ENCODE peak calls at places on chromosome 11, in four cellular contexts. B, E, H and P are unnamed samples.

GRCh38 chr11:77438487-77438886 is 35.4 kb downstream of the PAK1 start:
- DNase-seq in H (no peak), E (no peak), B (no peak), P (no peak)

GRCh38 chr11:112296044-112296443 is 35.4 kb upstream of the PLET1 start:
- DNase-seq in H (no peak), E (no peak), B (no peak), P (no peak)

GRCh38 chr11:64348611-64349387 is 8.8 kb downstream of the CCDC88B start:
- DNase-seq in E (no peak), B (no peak), H (no peak), P (no peak)

GRCh38 chr11:12083380-12083779 is 27.0 kb upstream of the MICAL2 start:
- DNase-seq in B (no peak), E (no peak), H (no peak), P (no peak)

GRCh38 chr11:111938687-111939160 is 1.6 kb downstream of the DIXDC1 start:
- DNase-seq in B (no peak), E (no peak), H (no peak), P (no peak)

GRCh38 chr11:98100689-98101088 is 920.1 kb upstream of the CNTN5 start:
- DNase-seq in H (no peak), E (no peak), B (no peak), P (no peak)

GRCh38 chr11:122306776-122307479 is 190.9 kb upstream of the BLID start:
- DNase-seq in E (no peak), B (no peak), H (no peak), P (no peak)

GRCh38 chr11:44893250-44894216 is 57.1 kb downstream of the TP53I11 start:
- DNase-seq in B (peak), H (no peak), E (no peak), P (no peak)

GRCh38 chr11:104547996-104548661 is 350.1 kb downstream of the CASP12 start:
- DNase-seq in E (no peak), H (no peak), B (no peak), P (no peak)

GRCh38 chr11:13889566-13890214 is 72.8 kb upstream of the SPON1 start:
- DNase-seq in H (no peak), B (no peak), E (no peak), P (no peak)

GRCh38 chr11:4658629-4659453 is 15.1 kb downstream of the OR51E1 start:
- DNase-seq in B (no peak), H (no peak), E (no peak), P (no peak)

GRCh38 chr11:134749040-134749586 is 337.1 kb upstream of the B3GAT1 start:
- DNase-seq in H (no peak), E (no peak), B (no peak), P (no peak)

DNA sequence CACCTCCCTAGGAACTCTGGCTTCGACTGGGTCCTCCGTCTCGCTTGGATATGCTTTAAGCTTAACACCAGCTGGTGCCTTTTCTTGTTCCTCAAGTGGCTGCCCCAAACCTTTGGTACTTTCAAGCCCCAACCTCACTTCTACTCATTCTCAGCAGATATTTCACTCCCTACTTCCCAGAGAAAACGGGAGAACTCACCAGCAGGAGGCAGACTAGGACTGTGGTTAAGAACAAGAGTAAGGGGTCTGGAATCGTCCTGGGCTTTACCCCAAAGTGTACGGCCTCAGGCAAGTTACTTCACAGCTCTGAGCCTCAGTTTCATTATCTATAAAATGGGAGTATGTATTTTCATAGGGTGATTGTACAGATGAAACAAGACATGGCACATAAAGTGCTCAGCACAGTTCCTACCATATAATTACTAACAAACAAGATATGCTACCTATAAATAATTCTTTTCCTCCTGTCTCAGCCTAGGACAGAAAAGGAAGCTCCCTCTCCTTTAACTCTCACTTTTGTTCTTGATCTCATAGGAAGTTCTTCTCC is 37.8 kb downstream of the PAMR1 start:
- DNase-seq in B (no peak), E (no peak), H (no peak), P (no peak)
- TF ChIP-seq CTCF in B (no peak), E (peak), H (peak), P (peak)

GRCh38 chr11:74225565-74225964 is 54.5 kb downstream of the PPME1 start:
- DNase-seq in H (no peak), E (no peak), B (no peak), P (no peak)

GRCh38 chr11:74221816-74222215 is 50.7 kb downstream of the PPME1 start:
- DNase-seq in H (no peak), B (no peak), E (no peak), P (no peak)

GRCh38 chr11:74232316-74232950 is 61.3 kb downstream of the PPME1 start:
- DNase-seq in E (no peak), B (no peak), H (no peak), P (no peak)

GRCh38 chr11:74226907-74227306 is 55.8 kb downstream of the PPME1 start:
- DNase-seq in B (no peak), E (no peak), H (no peak), P (no peak)
- TF ChIP-seq CTCF in B (no peak), E (no peak), H (no peak), P (no peak)

GRCh38 chr11:24760681-24761080 is 263.8 kb downstream of the LUZP2 start:
- DNase-seq in E (no peak), B (no peak), H (no peak), P (no peak)

GRCh38 chr11:24755260-24755839 is 258.5 kb downstream of the LUZP2 start:
- DNase-seq in H (no peak), B (no peak), E (no peak), P (no peak)

GRCh38 chr11:24762076-24762475 is 265.2 kb downstream of the LUZP2 start:
- DNase-seq in H (no peak), E (no peak), B (no peak), P (no peak)

GRCh38 chr11:24754406-24754805 is 257.6 kb downstream of the LUZP2 start:
- DNase-seq in H (no peak), B (no peak), E (no peak), P (no peak)

DNA sequence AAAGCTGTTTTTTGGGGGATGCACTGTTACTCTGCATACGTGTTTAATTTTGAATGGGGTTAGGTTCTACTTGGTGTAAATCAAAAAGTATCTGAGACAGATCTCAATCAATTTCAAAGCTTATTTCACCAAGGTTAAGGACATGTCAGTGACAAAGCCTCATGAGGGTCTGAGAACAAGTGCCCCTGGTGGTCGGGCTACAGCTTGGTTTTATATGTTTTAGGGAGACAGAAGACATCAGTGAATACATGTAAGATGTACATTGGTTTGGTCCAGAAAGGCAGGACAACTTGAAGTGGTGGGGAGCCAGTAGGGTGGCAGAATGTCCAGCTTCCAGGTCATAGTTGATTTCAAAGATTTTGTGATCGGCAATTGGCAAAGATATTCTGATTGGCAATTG is 262.9 kb downstream of the LUZP2 start:
- DNase-seq in E (no peak), H (no peak), B (no peak), P (no peak)
- TF ChIP-seq CTCF in E (no peak), H (no peak), B (no peak), P (no peak)

GRCh38 chr11:58070585-58070984 is 39.8 kb downstream of the OR6Q1 start:
- DNase-seq in B (no peak), E (no peak), H (no peak), P (no peak)

GRCh38 chr11:58067685-58068084 is 36.9 kb downstream of the OR6Q1 start:
- DNase-seq in E (no peak), B (no peak), H (no peak), P (no peak)

DNA sequence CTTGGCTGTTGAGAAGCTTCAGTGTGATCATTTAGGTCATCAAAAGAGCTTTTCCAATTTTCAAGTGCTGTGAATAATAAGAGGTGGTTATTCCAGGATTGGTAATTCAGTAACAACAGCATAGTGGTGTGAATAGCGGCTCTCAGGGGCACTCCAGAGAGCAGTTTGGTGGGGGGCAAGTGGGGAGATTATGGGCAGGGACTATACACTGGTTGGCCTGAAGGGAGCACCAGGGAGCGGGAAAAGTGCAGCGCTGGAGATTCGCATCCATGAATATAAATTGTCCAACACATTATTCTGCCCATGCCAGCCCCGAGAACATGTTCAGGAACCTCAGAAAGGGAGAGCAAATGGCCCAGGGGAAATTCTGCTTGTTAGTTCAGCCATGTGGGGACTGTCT is 37.9 kb downstream of the OR6Q1 start:
- DNase-seq in E (no peak), B (no peak), H (no peak), P (no peak)
- TF ChIP-seq CTCF in E (no peak), B (no peak), H (no peak), P (no peak)

DNA sequence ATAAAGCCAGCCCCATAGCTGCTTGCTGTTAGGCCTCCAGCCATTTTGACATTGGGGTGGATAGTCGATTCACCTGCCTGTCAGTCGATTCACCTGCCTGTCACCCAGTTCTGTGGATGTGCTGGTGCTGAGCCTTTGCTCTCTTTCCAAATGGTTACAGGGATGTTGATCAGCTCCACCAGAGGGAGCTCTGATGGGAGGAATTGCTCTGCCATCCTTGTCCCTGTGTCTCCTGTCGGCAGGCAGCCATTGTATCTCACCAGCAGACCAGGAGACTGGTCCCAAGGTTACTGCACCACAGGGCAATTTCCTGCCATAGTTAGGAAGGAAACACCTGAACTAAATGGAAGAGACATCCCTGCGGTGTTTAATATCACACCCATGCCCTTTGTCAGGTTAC is 6.1 kb downstream of the MPEG1 start:
- DNase-seq in E (no peak), B (no peak), H (no peak), P (no peak)
- TF ChIP-seq CTCF in E (peak), B (peak), H (peak), P (no peak)

DNA sequence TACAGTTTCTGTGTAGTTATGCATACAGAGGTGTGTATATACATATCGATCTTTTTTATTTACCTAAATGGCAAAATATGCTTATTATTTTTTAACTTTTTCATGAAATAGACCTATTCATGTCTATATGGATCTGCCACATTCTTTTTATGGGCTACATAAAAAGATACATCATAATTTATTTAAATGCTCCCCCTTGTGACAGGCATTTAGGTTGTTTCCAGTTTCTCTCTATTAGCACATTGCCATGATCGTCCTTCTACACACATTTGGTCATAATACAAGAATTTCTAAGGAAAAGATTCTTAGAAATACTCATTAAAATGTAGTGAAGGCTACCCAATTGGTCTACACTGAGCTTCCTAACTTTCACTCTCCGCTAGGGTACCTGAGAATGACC is 1067.4 kb downstream of the OPCML start:
- DNase-seq in E (no peak), H (no peak), B (no peak), P (no peak)
- TF ChIP-seq CTCF in E (no peak), H (no peak), B (no peak), P (no peak)

DNA sequence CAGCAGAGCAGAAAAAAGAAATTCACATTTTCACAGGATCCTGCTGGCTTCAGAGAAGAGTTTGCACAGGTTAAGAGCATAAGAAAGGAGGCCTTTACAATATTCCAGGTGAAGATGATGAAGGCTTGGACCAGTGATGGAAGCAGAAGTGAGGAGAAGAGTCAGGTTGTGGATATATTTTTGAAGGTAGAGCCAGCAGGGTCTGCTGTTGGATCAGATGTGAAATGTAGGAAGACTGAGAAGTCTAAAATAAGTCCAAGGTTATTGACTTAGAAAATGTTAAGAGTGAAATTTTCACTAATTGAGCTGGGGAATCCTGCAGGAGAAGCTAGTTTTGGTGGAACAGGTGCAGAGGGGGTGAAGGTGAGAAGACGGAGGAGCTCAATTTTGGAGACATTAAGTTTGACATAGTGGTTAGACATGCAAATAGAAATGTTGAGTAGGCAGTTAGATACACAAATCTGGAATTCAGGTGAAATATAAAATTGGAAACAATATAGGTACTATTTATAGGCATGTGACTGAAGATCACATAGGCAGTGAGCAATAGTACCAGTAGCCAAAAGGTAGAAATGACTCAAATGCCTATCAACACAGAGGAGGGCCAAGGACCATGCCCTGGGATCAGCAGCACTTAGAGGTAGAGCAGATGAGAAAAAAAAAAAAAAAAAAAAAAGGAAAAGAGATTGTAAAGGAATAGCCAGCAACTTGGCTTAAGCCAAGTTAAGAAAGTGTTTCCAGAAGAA is 252.0 kb downstream of the AASDHPPT start:
- DNase-seq in E (no peak), B (no peak), H (no peak), P (no peak)
- TF ChIP-seq CTCF in E (peak), B (no peak), H (no peak), P (no peak)